ENCODE peak calls at places on chromosome 15, in four cellular contexts. One of them, this sample, is unnamed.

GRCh38 chr15:63852407-63852806 is 18.7 kb upstream of the HERC1 start:
- DNase-seq in NCI-H774: no peak
- DNase-seq in caudate nucleus: no peak
- DNase-seq in mesendoderm: no peak
- DNase-seq in this sample: no peak

GRCh38 chr15:88057836-88058235 is 198.7 kb downstream of the NTRK3 start:
- DNase-seq in NCI-H774: no peak
- DNase-seq in caudate nucleus: no peak
- DNase-seq in mesendoderm: no peak
- DNase-seq in this sample: no peak

GRCh38 chr15:81786776-81787175 is 259.0 kb downstream of the MEX3B start:
- DNase-seq in NCI-H774: no peak
- DNase-seq in caudate nucleus: no peak
- DNase-seq in mesendoderm: no peak
- DNase-seq in this sample: no peak

GRCh38 chr15:27487846-27488245 is 516.9 kb downstream of the GABRG3 start:
- DNase-seq in NCI-H774: no peak
- DNase-seq in caudate nucleus: no peak
- DNase-seq in mesendoderm: no peak
- DNase-seq in this sample: no peak

GRCh38 chr15:92074646-92075045 is 221.1 kb downstream of the SLCO3A1 start:
- DNase-seq in NCI-H774: no peak
- DNase-seq in caudate nucleus: no peak
- DNase-seq in mesendoderm: peak; percentile 77
- DNase-seq in this sample: no peak

GRCh38 chr15:88493811-88494210 is 26.3 kb downstream of the MRPS11 start:
- DNase-seq in NCI-H774: no peak
- DNase-seq in caudate nucleus: no peak
- DNase-seq in mesendoderm: no peak
- DNase-seq in this sample: no peak

GRCh38 chr15:85786778-85787114 is 8.0 kb downstream of the KLHL25 start:
- DNase-seq in NCI-H774: no peak
- DNase-seq in caudate nucleus: no peak
- DNase-seq in mesendoderm: no peak
- DNase-seq in this sample: no peak

GRCh38 chr15:60000113-60000823 is 3.8 kb upstream of the FOXB1 start:
- DNase-seq in NCI-H774: peak; percentile 47
- DNase-seq in caudate nucleus: no peak
- DNase-seq in mesendoderm: peak; percentile 72
- DNase-seq in this sample: no peak

GRCh38 chr15:74327756-74328155 is 39.7 kb downstream of the CYP11A1 start:
- DNase-seq in NCI-H774: no peak
- DNase-seq in caudate nucleus: no peak
- DNase-seq in mesendoderm: no peak
- DNase-seq in this sample: no peak